ENCODE peak calls at places on chromosomes 12 and 14, in five cellular contexts. One of them, this sample, is unnamed.

GRCh38 chr14:73189651-73190050 is 47.7 kb upstream of the PAPLN start:
- DNase-seq in effector memory CD4-positive, alpha-beta T cell: no peak
- DNase-seq in Panc1: no peak
- DNase-seq in uterus: no peak
- DNase-seq in heart right ventricle: no peak
- DNase-seq in this sample: no peak

GRCh38 chr12:121582583-121583333 is 1.9 kb upstream of the KDM2B start:
- DNase-seq in heart right ventricle: no peak
- DNase-seq in Panc1: no peak
- DNase-seq in uterus: no peak
- DNase-seq in effector memory CD4-positive, alpha-beta T cell: no peak
- DNase-seq in this sample: peak; percentile 90

GRCh38 chr12:116324684-116325664 is 47.5 kb upstream of the MED13L start:
- DNase-seq in effector memory CD4-positive, alpha-beta T cell: no peak
- DNase-seq in uterus: no peak
- DNase-seq in Panc1: no peak
- DNase-seq in heart right ventricle: no peak
- DNase-seq in this sample: no peak

GRCh38 chr12:26431211-26431610 is 235.8 kb downstream of the SSPN start:
- DNase-seq in heart right ventricle: no peak
- DNase-seq in uterus: no peak
- DNase-seq in effector memory CD4-positive, alpha-beta T cell: no peak
- DNase-seq in Panc1: no peak
- DNase-seq in this sample: no peak

GRCh38 chr14:98236314-98236713 is 1035.7 kb downstream of the BCL11B start:
- DNase-seq in heart right ventricle: no peak
- DNase-seq in uterus: no peak
- DNase-seq in Panc1: no peak
- DNase-seq in effector memory CD4-positive, alpha-beta T cell: no peak
- DNase-seq in this sample: no peak

GRCh38 chr14:97697772-97698171 is 900.6 kb downstream of the VRK1 start:
- DNase-seq in uterus: no peak
- DNase-seq in heart right ventricle: no peak
- DNase-seq in Panc1: no peak
- DNase-seq in effector memory CD4-positive, alpha-beta T cell: no peak
- DNase-seq in this sample: no peak

GRCh38 chr12:50599366-50600095 is 94.7 kb downstream of the DIP2B start:
- DNase-seq in Panc1: no peak
- DNase-seq in heart right ventricle: no peak
- DNase-seq in uterus: no peak
- DNase-seq in effector memory CD4-positive, alpha-beta T cell: no peak
- DNase-seq in this sample: no peak

GRCh38 chr12:75526655-75527511 is 15.5 kb upstream of the KRR1 start:
- DNase-seq in heart right ventricle: no peak
- DNase-seq in uterus: no peak
- DNase-seq in Panc1: no peak
- DNase-seq in effector memory CD4-positive, alpha-beta T cell: no peak
- DNase-seq in this sample: no peak

GRCh38 chr12:100741084-100741711 is 53.4 kb upstream of the ANO4 start:
- DNase-seq in effector memory CD4-positive, alpha-beta T cell: no peak
- DNase-seq in Panc1: no peak
- DNase-seq in heart right ventricle: no peak
- DNase-seq in uterus: no peak
- DNase-seq in this sample: no peak

GRCh38 chr12:123996581-123996980 is 23.6 kb downstream of the ZNF664 start:
- DNase-seq in Panc1: no peak
- DNase-seq in effector memory CD4-positive, alpha-beta T cell: no peak
- DNase-seq in uterus: no peak
- DNase-seq in heart right ventricle: no peak
- DNase-seq in this sample: no peak

GRCh38 chr12:14272954-14273910 is 92.2 kb upstream of the ATF7IP start:
- DNase-seq in heart right ventricle: no peak
- DNase-seq in uterus: no peak
- DNase-seq in effector memory CD4-positive, alpha-beta T cell: no peak
- DNase-seq in Panc1: no peak
- DNase-seq in this sample: no peak

GRCh38 chr12:623172-623864 is 39.9 kb downstream of the NINJ2 start:
- DNase-seq in effector memory CD4-positive, alpha-beta T cell: no peak
- DNase-seq in uterus: no peak
- DNase-seq in heart right ventricle: peak; percentile 35
- DNase-seq in Panc1: no peak
- DNase-seq in this sample: no peak

GRCh38 chr14:96637521-96637920 is 135.3 kb downstream of the PAPOLA start:
- DNase-seq in effector memory CD4-positive, alpha-beta T cell: no peak
- DNase-seq in uterus: peak; percentile 4
- DNase-seq in heart right ventricle: no peak
- DNase-seq in Panc1: no peak
- DNase-seq in this sample: no peak

GRCh38 chr14:60637490-60638452 is 11.5 kb downstream of the SIX1 start:
- DNase-seq in effector memory CD4-positive, alpha-beta T cell: no peak
- DNase-seq in heart right ventricle: no peak
- DNase-seq in uterus: no peak
- DNase-seq in Panc1: no peak
- DNase-seq in this sample: no peak

GRCh38 chr14:59919582-59920377 is at the start of gene LRRC9:
- DNase-seq in Panc1: no peak
- DNase-seq in heart right ventricle: no peak
- DNase-seq in uterus: no peak
- DNase-seq in effector memory CD4-positive, alpha-beta T cell: no peak
- DNase-seq in this sample: peak; percentile 71

GRCh38 chr14:74511966-74512365 is 18.4 kb downstream of the ISCA2 start:
- DNase-seq in Panc1: no peak
- DNase-seq in heart right ventricle: no peak
- DNase-seq in uterus: no peak
- DNase-seq in effector memory CD4-positive, alpha-beta T cell: no peak
- DNase-seq in this sample: no peak

DNA sequence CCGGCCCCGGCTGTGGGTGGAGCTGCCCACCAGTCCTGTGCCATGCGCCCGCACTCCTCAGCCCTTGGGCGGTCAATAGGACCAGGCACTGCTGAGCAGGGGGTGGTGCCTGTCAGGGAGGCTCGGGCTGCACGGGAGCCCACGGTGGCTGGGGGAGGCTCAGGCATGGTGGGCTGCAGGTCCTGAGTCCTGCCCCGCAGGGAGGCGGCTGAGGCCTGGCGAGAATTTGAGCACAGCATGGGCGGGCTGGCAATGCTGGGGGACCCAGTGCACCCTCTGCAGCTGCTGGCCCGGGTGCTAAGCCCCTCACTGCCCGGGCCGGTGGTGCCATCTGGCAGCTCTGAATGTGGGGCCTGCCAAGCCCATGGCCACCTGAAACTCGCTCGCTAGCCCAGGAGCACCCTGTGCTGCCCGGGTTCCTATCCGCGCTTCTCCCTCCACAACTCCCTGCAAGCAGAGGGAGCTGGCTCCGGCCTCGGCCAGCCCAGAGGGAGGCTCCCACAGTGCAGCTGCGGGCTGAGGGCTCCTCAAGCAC is 1371.1 kb downstream of the FSCB start:
- DNase-seq in heart right ventricle: no peak
- DNase-seq in uterus: no peak
- DNase-seq in effector memory CD4-positive, alpha-beta T cell: no peak
- DNase-seq in Panc1: no peak
- DNase-seq in this sample: no peak
- H3K36me3 ChIP-seq in heart right ventricle: no peaks in the 10 kb centered on the region
- H3K36me3 ChIP-seq in uterus: no peaks in the 10 kb centered on the region
- H3K36me3 ChIP-seq in effector memory CD4-positive, alpha-beta T cell: no peaks in the 10 kb centered on the region
- H3K36me3 ChIP-seq in Panc1: no peaks in the 10 kb centered on the region
- H3K36me3 ChIP-seq in this sample: no peaks in the 10 kb centered on the region

DNA sequence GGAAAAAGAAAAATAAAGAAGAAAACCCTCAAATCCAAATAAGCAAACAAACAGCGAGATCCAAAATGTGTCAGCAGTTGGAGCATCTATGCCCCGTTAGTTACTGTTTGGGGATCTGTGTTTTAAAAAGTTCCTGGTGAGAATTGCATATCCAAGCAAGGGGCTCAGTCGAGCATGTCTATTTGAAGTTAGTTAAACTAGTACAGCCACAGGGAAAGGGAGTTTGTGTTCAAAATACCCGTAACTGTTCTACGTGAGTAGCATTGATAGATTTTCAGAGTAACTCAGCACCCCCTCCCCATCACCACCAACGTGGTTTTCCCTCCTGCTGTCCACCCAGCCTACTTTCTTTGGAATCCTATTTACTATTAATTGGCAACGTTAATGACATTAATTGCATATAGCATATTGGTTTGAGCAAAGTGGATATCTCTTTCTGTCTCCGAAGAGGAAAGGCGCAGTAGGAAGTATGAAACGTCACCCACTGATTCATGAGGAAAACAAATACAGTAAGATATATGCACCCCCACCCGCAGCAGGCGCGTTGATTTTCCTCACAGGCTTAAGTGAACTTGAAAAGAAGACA is 1.5 kb downstream of the NPAS3 start:
- DNase-seq in heart right ventricle: no peak
- DNase-seq in Panc1: no peak
- DNase-seq in effector memory CD4-positive, alpha-beta T cell: no peak
- DNase-seq in uterus: no peak
- DNase-seq in this sample: no peak
- H3K4me3 ChIP-seq in heart right ventricle: peak overlapping the region; percentile 18
- H3K4me3 ChIP-seq in Panc1: peak overlapping the region; percentile 34
- H3K4me3 ChIP-seq in effector memory CD4-positive, alpha-beta T cell: no peak overlapping the region
- H3K4me3 ChIP-seq in uterus: peak overlapping the region; percentile 46
- H3K4me3 ChIP-seq in this sample: peak overlapping the region; percentile 32

GRCh38 chr14:102491786-102492522 is 17.6 kb downstream of the ANKRD9 start:
- DNase-seq in effector memory CD4-positive, alpha-beta T cell: no peak
- DNase-seq in heart right ventricle: no peak
- DNase-seq in uterus: no peak
- DNase-seq in Panc1: no peak
- DNase-seq in this sample: no peak

GRCh38 chr14:102491366-102491765 is 18.2 kb downstream of the ANKRD9 start:
- DNase-seq in Panc1: no peak
- DNase-seq in uterus: no peak
- DNase-seq in effector memory CD4-positive, alpha-beta T cell: no peak
- DNase-seq in heart right ventricle: no peak
- DNase-seq in this sample: no peak

GRCh38 chr14:102492523-102492910 is 17.1 kb downstream of the ANKRD9 start:
- DNase-seq in uterus: no peak
- DNase-seq in Panc1: no peak
- DNase-seq in heart right ventricle: no peak
- DNase-seq in effector memory CD4-positive, alpha-beta T cell: no peak
- DNase-seq in this sample: no peak

GRCh38 chr14:102493096-102493495 is 16.5 kb downstream of the ANKRD9 start:
- DNase-seq in effector memory CD4-positive, alpha-beta T cell: no peak
- DNase-seq in uterus: no peak
- DNase-seq in Panc1: no peak
- DNase-seq in heart right ventricle: no peak
- DNase-seq in this sample: no peak

GRCh38 chr14:102490456-102490855 is 19.1 kb downstream of the ANKRD9 start:
- DNase-seq in effector memory CD4-positive, alpha-beta T cell: no peak
- DNase-seq in uterus: no peak
- DNase-seq in Panc1: no peak
- DNase-seq in heart right ventricle: no peak
- DNase-seq in this sample: no peak
- H3K36me3 ChIP-seq in effector memory CD4-positive, alpha-beta T cell: no peaks in the 10 kb centered on the region
- H3K36me3 ChIP-seq in uterus: no peaks in the 10 kb centered on the region
- H3K36me3 ChIP-seq in Panc1: no peaks in the 10 kb centered on the region
- H3K36me3 ChIP-seq in heart right ventricle: no peaks in the 10 kb centered on the region
- H3K36me3 ChIP-seq in this sample: no peaks in the 10 kb centered on the region

GRCh38 chr14:49583629-49584028 is 2.6 kb downstream of the RPS29 start:
- DNase-seq in effector memory CD4-positive, alpha-beta T cell: no peak
- DNase-seq in uterus: no peak
- DNase-seq in heart right ventricle: no peak
- DNase-seq in Panc1: no peak
- DNase-seq in this sample: no peak
- H3K4me3 ChIP-seq in effector memory CD4-positive, alpha-beta T cell: peak overlapping the region; percentile 95
- H3K4me3 ChIP-seq in uterus: no peak overlapping the region
- H3K4me3 ChIP-seq in heart right ventricle: no peak overlapping the region
- H3K4me3 ChIP-seq in Panc1: peak overlapping the region; percentile 92
- H3K4me3 ChIP-seq in this sample: no peak overlapping the region